ENCODE peak calls at places on chromosome 3, in seven cellular contexts. B is A549, F is NCI-H1092, G is hypothalamus, N is breast epithelium, R is natural killer cell, D is NCI-H526 treated with DMSO at 0.1 percent for 48 hours. U is an unnamed sample.

GRCh38 chr3:12253521-12253920 is 35.3 kb upstream of the PPARG start:
- DNase-seq in B (no peak), F (no peak), G (no peak), N (no peak), R (no peak), D (no peak), U (no peak)

GRCh38 chr3:32176989-32177701 is 61.3 kb upstream of the CMTM8 start:
- DNase-seq in B (peak; percentile 65), F (no peak), G (no peak), N (no peak), R (no peak), D (peak; percentile 63), U (peak; percentile 62)

GRCh38 chr3:146313411-146314111 is 62.7 kb upstream of the PLSCR4 start:
- DNase-seq in B (peak; percentile 64), F (no peak), G (no peak), N (no peak), R (no peak), D (no peak), U (no peak)

GRCh38 chr3:157051055-157051454 is 108.9 kb downstream of the CCNL1 start:
- DNase-seq in B (no peak), F (no peak), G (no peak), N (no peak), R (no peak), D (no peak), U (no peak)

GRCh38 chr3:34011171-34012101 is 213.0 kb downstream of the PDCD6IP start:
- DNase-seq in B (peak; percentile 51), F (no peak), G (no peak), N (no peak), R (no peak), D (no peak), U (no peak)

GRCh38 chr3:98114264-98114663 is 16.3 kb upstream of the OR5H1 start:
- DNase-seq in B (peak; percentile 8), F (no peak), G (no peak), N (no peak), R (no peak), D (no peak), U (no peak)

GRCh38 chr3:18153571-18154173 is 271.5 kb downstream of the SATB1 start:
- DNase-seq in B (peak; percentile 86), F (no peak), G (no peak), N (no peak), R (no peak), D (no peak), U (peak; percentile 61)

GRCh38 chr3:126312326-126312725 is 44.9 kb downstream of the KLF15 start:
- DNase-seq in B (no peak), F (no peak), G (no peak), N (no peak), R (no peak), D (no peak), U (no peak)

GRCh38 chr3:128490650-128491070 is 2.3 kb downstream of the GATA2 start:
- DNase-seq in B (no peak), F (no peak), G (no peak), N (no peak), R (no peak), D (no peak), U (no peak)

GRCh38 chr3:179015551-179016020 is 56.0 kb downstream of the ZMAT3 start:
- DNase-seq in B (peak; percentile 70), F (peak; percentile 60), G (no peak), N (no peak), R (no peak), D (peak; percentile 42), U (peak; percentile 76)